ENCODE peak calls at places on chromosomes 6 and 20, in eight cellular contexts. O, D, W, A, J, S, K and R are unnamed samples.

GRCh38 chr6:151089916-151090443 is 149.8 kb upstream of the AKAP12 start:
- DNase-seq in O (no peak), D (no peak), W (no peak), A (no peak), J (no peak), S (no peak), K (no peak), R (no peak)

GRCh38 chr6:150043501-150044412 is 18.4 kb upstream of the RAET1L start:
- DNase-seq in O (no peak), D (no peak), W (no peak), A (no peak), J (no peak), S (no peak), K (no peak), R (no peak)

GRCh38 chr6:70651326-70651905 is 16.3 kb upstream of the SMAP1 start:
- DNase-seq in O (no peak), D (no peak), W (no peak), A (no peak), J (no peak), S (no peak), K (no peak), R (no peak)

GRCh38 chr20:4341804-4342560 is 326.6 kb upstream of the RNF24 start:
- DNase-seq in O (peak; percentile 70), D (peak; percentile 28), W (peak; percentile 51), A (no peak), J (no peak), S (no peak), K (peak; percentile 83), R (peak; percentile 63)

GRCh38 chr6:14804001-14804401 is 441.9 kb upstream of the JARID2 start:
- DNase-seq in O (no peak), D (no peak), W (no peak), A (no peak), J (peak; percentile 20), S (no peak), K (no peak), R (no peak)

GRCh38 chr6:36769676-36770499 is 69.4 kb downstream of the CPNE5 start:
- DNase-seq in O (no peak), D (no peak), W (peak; percentile 60), A (no peak), J (peak; percentile 35), S (no peak), K (no peak), R (no peak)

GRCh38 chr20:22379472-22379871 is 204.9 kb downstream of the FOXA2 start:
- DNase-seq in O (no peak), D (peak; percentile 48), W (peak; percentile 79), A (no peak), J (no peak), S (no peak), K (no peak), R (peak; percentile 25)

GRCh38 chr20:39066464-39066863 is 104.3 kb downstream of the DHX35 start:
- DNase-seq in O (no peak), D (no peak), W (no peak), A (no peak), J (no peak), S (no peak), K (no peak), R (no peak)

GRCh38 chr6:119277047-119277446 is 72.5 kb downstream of the MAN1A1 start:
- DNase-seq in O (no peak), D (no peak), W (no peak), A (no peak), J (no peak), S (no peak), K (no peak), R (no peak)

GRCh38 chr6:22433745-22434144 is 135.6 kb upstream of the HDGFL1 start:
- DNase-seq in O (no peak), D (no peak), W (no peak), A (no peak), J (no peak), S (no peak), K (no peak), R (no peak)

GRCh38 chr6:105193647-105194046 is 13.8 kb upstream of the POPDC3 start:
- DNase-seq in O (peak; percentile 71), D (no peak), W (peak; percentile 93), A (no peak), J (no peak), S (no peak), K (peak; percentile 63), R (no peak)

GRCh38 chr6:167892835-167893234 is 66.1 kb downstream of the AFDN start:
- DNase-seq in O (no peak), D (no peak), W (no peak), A (no peak), J (no peak), S (no peak), K (no peak), R (no peak)

GRCh38 chr6:158086706-158087518 is 81.2 kb downstream of the SERAC1 start:
- DNase-seq in O (no peak), D (no peak), W (no peak), A (no peak), J (peak; percentile 51), S (no peak), K (no peak), R (no peak)

GRCh38 chr6:32163559-32164258 is 686 bp upstream of the EGFL8 start:
- DNase-seq in O (no peak), D (no peak), W (no peak), A (no peak), J (no peak), S (no peak), K (no peak), R (no peak)

GRCh38 chr20:57940376-57940775 is 230.6 kb upstream of the PMEPA1 start:
- DNase-seq in O (no peak), D (no peak), W (no peak), A (no peak), J (no peak), S (no peak), K (no peak), R (no peak)

GRCh38 chr6:43228951-43229802 is at the start of gene DNPH1:
- DNase-seq in O (peak; percentile 3), D (no peak), W (peak; percentile 54), A (peak; percentile 53), J (peak; percentile 69), S (peak; percentile 66), K (no peak), R (no peak)

GRCh38 chr6:7042654-7043545 is 64.9 kb upstream of the RREB1 start:
- DNase-seq in O (no peak), D (no peak), W (no peak), A (no peak), J (no peak), S (no peak), K (no peak), R (no peak)

GRCh38 chr6:96659084-96659845 is 96.3 kb downstream of the FHL5 start:
- DNase-seq in O (no peak), D (no peak), W (no peak), A (no peak), J (no peak), S (no peak), K (no peak), R (no peak)

GRCh38 chr6:2839982-2840793 is 1.5 kb downstream of the SERPINB1 start:
- DNase-seq in O (no peak), D (no peak), W (no peak), A (no peak), J (peak; percentile 27), S (no peak), K (no peak), R (no peak)

GRCh38 chr20:62595069-62595468 is 47.2 kb upstream of the SLCO4A1 start:
- DNase-seq in O (no peak), D (no peak), W (no peak), A (no peak), J (no peak), S (no peak), K (no peak), R (no peak)

GRCh38 chr20:34536798-34537394 is 20.7 kb downstream of the DYNLRB1 start:
- DNase-seq in O (no peak), D (no peak), W (peak; percentile 51), A (no peak), J (no peak), S (no peak), K (no peak), R (no peak)

GRCh38 chr20:49431345-49431744 is 51.1 kb downstream of the KCNB1 start:
- DNase-seq in O (no peak), D (no peak), W (no peak), A (no peak), J (no peak), S (no peak), K (no peak), R (no peak)

GRCh38 chr20:64133951-64134407 is 26.6 kb upstream of the NPBWR2 start:
- DNase-seq in O (no peak), D (no peak), W (no peak), A (no peak), J (peak; percentile 8), S (no peak), K (no peak), R (no peak)

GRCh38 chr20:1105599-1106194 is 12.7 kb upstream of the PSMF1 start:
- DNase-seq in O (no peak), D (no peak), W (no peak), A (no peak), J (no peak), S (no peak), K (no peak), R (no peak)

GRCh38 chr20:1103751-1104150 is 14.7 kb upstream of the PSMF1 start:
- DNase-seq in O (no peak), D (no peak), W (no peak), A (no peak), J (no peak), S (no peak), K (no peak), R (no peak)

GRCh38 chr20:1112908-1113307 is 5.5 kb upstream of the PSMF1 start:
- DNase-seq in O (no peak), D (no peak), W (no peak), A (no peak), J (no peak), S (no peak), K (no peak), R (no peak)

GRCh38 chr20:1107176-1107575 is 11.2 kb upstream of the PSMF1 start:
- DNase-seq in O (no peak), D (no peak), W (no peak), A (no peak), J (no peak), S (no peak), K (no peak), R (no peak)

GRCh38 chr20:1108437-1108920 is 9.9 kb upstream of the PSMF1 start:
- DNase-seq in O (no peak), D (no peak), W (peak; percentile 40), A (peak; percentile 75), J (peak; percentile 63), S (peak; percentile 22), K (no peak), R (no peak)
- TF ChIP-seq CTCF in O (peak; percentile 88), D (peak; percentile 88), W (peak; percentile 87), A (peak; percentile 74), J (peak; percentile 53), S (peak; percentile 57), K (peak; percentile 89), R (peak; percentile 89)

GRCh38 chr20:33399924-33400323 is 1.4 kb downstream of the CDK5RAP1 start:
- DNase-seq in O (no peak), D (no peak), W (no peak), A (no peak), J (no peak), S (no peak), K (no peak), R (no peak)
- H3K4me3 ChIP-seq in O (peak overlapping the region; percentile 73), D (no peak overlapping the region), W (peak overlapping the region; percentile 81), A (peak overlapping the region; percentile 86), J (no peak overlapping the region), S (no peak overlapping the region), K (peak overlapping the region; percentile 97), R (peak overlapping the region; percentile 84)

GRCh38 chr20:59042796-59043621 is 423 bp upstream of the PRELID3B start:
- DNase-seq in O (no peak), D (peak; percentile 52), W (peak; percentile 84), A (peak; percentile 85), J (peak; percentile 91), S (peak; percentile 88), K (no peak), R (peak; percentile 43)
- TF ChIP-seq CTCF in O (no peak), D (no peak), W (no peak), A (no peak), J (no peak), S (peak; percentile 30), K (no peak), R (no peak)

GRCh38 chr6:28542440-28543293 is 17.0 kb downstream of the GPX5 start:
- DNase-seq in O (peak; percentile 55), D (no peak), W (peak; percentile 83), A (peak; percentile 73), J (peak; percentile 35), S (peak; percentile 67), K (peak; percentile 18), R (no peak)
- H3K4me3 ChIP-seq in O (no peak overlapping the region), D (peak overlapping the region; percentile 45), W (peak overlapping the region; percentile 56), A (peak overlapping the region; percentile 44), J (no peak overlapping the region), S (peak overlapping the region; percentile 17), K (no peak overlapping the region), R (peak overlapping the region; percentile 44)